ENCODE peak calls at places on chromosomes 16 and 17, in eight cellular contexts. K is DMS79 treated with DMSO at 0.1 percent for 48 hours; U is activated T-cell treated with anti-CD3 and anti-CD28 coated beads for 24 hours; L is activated T-helper 1 cell treated with anti-CD3 and anti-CD28 coated beads, Interleukin-2, amount 50 U/mL, for 16 hours; O is tibial nerve; Q is activated CD4-positive, alpha-beta T cell treated with anti-CD3 and anti-CD28 coated beads, Interleukin-2, amount 50 U/mL, for 1 hour; Z is H54; P is stimulated activated naive CD4-positive, alpha-beta T cell. C is an unnamed sample.

GRCh38 chr16:55853114-55853513 is 20.2 kb upstream of the CES1 start:
- DNase-seq in O (no peak), Z (no peak), U (no peak), Q (no peak), P (no peak), L (no peak), K (no peak), C (no peak)

GRCh38 chr17:72173475-72174116 is 52.8 kb downstream of the SOX9 start:
- DNase-seq in L (no peak), K (no peak), O (no peak), Q (no peak), Z (no peak), U (no peak), P (no peak), C (no peak)

GRCh38 chr17:77842906-77843249 is 115.6 kb upstream of the TNRC6C start:
- DNase-seq in Z (no peak), K (no peak), L (no peak), P (no peak), O (no peak), U (no peak), Q (no peak), C (no peak)

GRCh38 chr17:10135539-10136257 is 62.7 kb downstream of the GAS7 start:
- DNase-seq in Z (no peak), O (peak; percentile 76), L (no peak), Q (no peak), K (no peak), U (no peak), P (no peak), C (peak; percentile 0)

GRCh38 chr17:8857919-8858318 is 9.6 kb downstream of the PIK3R6 start:
- DNase-seq in Q (no peak), P (peak; percentile 18), L (no peak), K (no peak), O (no peak), U (no peak), Z (no peak), C (peak; percentile 42)

GRCh38 chr16:9333515-9333914 is 242.1 kb downstream of the HAPSTR1 start:
- DNase-seq in P (no peak), Z (no peak), O (no peak), U (no peak), K (no peak), L (no peak), Q (no peak), C (no peak)

GRCh38 chr17:34859652-34860051 is 101.6 kb downstream of the CCT6B start:
- DNase-seq in O (no peak), U (no peak), K (no peak), P (no peak), Z (no peak), Q (no peak), L (no peak), C (no peak)

GRCh38 chr17:2158011-2158410 is 103.1 kb downstream of the HIC1 start:
- DNase-seq in U (no peak), Q (no peak), O (peak; percentile 67), L (no peak), K (no peak), P (no peak), Z (no peak), C (peak; percentile 59)

GRCh38 chr17:78962345-78962983 is 17.3 kb downstream of the LGALS3BP start:
- DNase-seq in P (no peak), O (no peak), K (peak; percentile 13), Z (no peak), U (no peak), Q (no peak), L (no peak), C (no peak)

GRCh38 chr17:63665527-63666214 is 34.3 kb downstream of the LIMD2 start:
- DNase-seq in O (no peak), K (no peak), Q (no peak), P (no peak), L (no peak), U (no peak), Z (no peak), C (peak; percentile 23)

GRCh38 chr17:7425756-7426155 is 340 bp downstream of the SPEM2 start:
- DNase-seq in Z (no peak), O (no peak), P (no peak), U (no peak), K (no peak), L (no peak), Q (no peak), C (no peak)

GRCh38 chr16:48409839-48410610 is 24.8 kb upstream of the SIAH1 start:
- DNase-seq in O (no peak), U (no peak), Q (no peak), L (no peak), P (no peak), K (no peak), Z (peak; percentile 61), C (peak; percentile 59)

GRCh38 chr16:58515871-58516767 is 802 bp downstream of the SETD6 start:
- DNase-seq in O (no peak), Q (peak; percentile 42), L (no peak), U (no peak), Z (no peak), P (peak; percentile 64), K (no peak), C (peak; percentile 25)

GRCh38 chr16:48613061-48613957 is 3.3 kb upstream of the N4BP1 start:
- DNase-seq in O (no peak), L (peak; percentile 35), P (peak; percentile 88), U (peak; percentile 38), Q (peak; percentile 62), K (no peak), Z (no peak), C (peak; percentile 26)

GRCh38 chr17:74547736-74548135 is 1.8 kb upstream of the CD300C start:
- DNase-seq in Z (peak; percentile 32), K (no peak), P (no peak), U (no peak), L (no peak), Q (no peak), O (no peak), C (no peak)

GRCh38 chr17:40284085-40284713 is 3.5 kb upstream of the CDC6 start:
- DNase-seq in Q (no peak), O (no peak), L (no peak), P (no peak), Z (no peak), U (no peak), K (no peak), C (peak; percentile 9)

GRCh38 chr17:78390241-78391050 is 12.0 kb downstream of the PGS1 start:
- DNase-seq in U (no peak), P (no peak), Q (no peak), L (no peak), K (no peak), Z (peak; percentile 67), O (no peak), C (no peak)

GRCh38 chr17:7707446-7707845 is 2.4 kb downstream of the EFNB3 start:
- DNase-seq in Z (no peak), Q (no peak), P (no peak), L (no peak), K (peak; percentile 16), O (no peak), U (no peak), C (no peak)

GRCh38 chr17:44584498-44584897 is 27.2 kb downstream of the FZD2 start:
- DNase-seq in P (no peak), K (no peak), O (no peak), L (no peak), Q (no peak), Z (no peak), U (no peak), C (no peak)

GRCh38 chr16:17229131-17229530 is 241.6 kb downstream of the XYLT1 start:
- DNase-seq in L (no peak), U (no peak), O (no peak), Z (no peak), Q (no peak), P (no peak), K (no peak), C (no peak)

GRCh38 chr16:17365591-17366298 is 105.0 kb downstream of the XYLT1 start:
- DNase-seq in L (no peak), K (no peak), P (no peak), Z (no peak), O (no peak), Q (no peak), U (no peak), C (no peak)